ENCODE peak calls at places on chromosomes 16 and 17, in five cellular contexts. One of them, this sample, is unnamed.
A peak's percentile ranks its signal among the peaks of the same experiment; 100 is the strongest.

GRCh38 chr17:19322129-19322505 is 40.4 kb downstream of the B9D1 start:
- DNase-seq in A549: no peak
- DNase-seq in IMR-90: no peak
- DNase-seq in HepG2: no peak
- DNase-seq in GM12878: no peak
- DNase-seq in this sample: no peak

GRCh38 chr16:57386381-57386951 is 14.2 kb downstream of the CX3CL1 start:
- DNase-seq in A549: no peak
- DNase-seq in IMR-90: peak; percentile 38
- DNase-seq in HepG2: no peak
- DNase-seq in GM12878: no peak
- DNase-seq in this sample: no peak

GRCh38 chr17:65177901-65178300 is 40.7 kb downstream of the RGS9 start:
- DNase-seq in A549: no peak
- DNase-seq in IMR-90: peak; percentile 83
- DNase-seq in HepG2: no peak
- DNase-seq in GM12878: no peak
- DNase-seq in this sample: no peak

GRCh38 chr17:43579570-43580140 is 33.5 kb upstream of the ETV4 start:
- DNase-seq in A549: peak; percentile 43
- DNase-seq in IMR-90: peak; percentile 95
- DNase-seq in HepG2: peak; percentile 53
- DNase-seq in GM12878: no peak
- DNase-seq in this sample: no peak

GRCh38 chr17:49779730-49780220 is 8.7 kb upstream of the KAT7 start:
- DNase-seq in A549: peak; percentile 34
- DNase-seq in IMR-90: peak; percentile 84
- DNase-seq in HepG2: peak; percentile 56
- DNase-seq in GM12878: no peak
- DNase-seq in this sample: peak; percentile 35

GRCh38 chr17:82300707-82301270 is 16.6 kb downstream of the CD7 start:
- DNase-seq in A549: peak; percentile 84
- DNase-seq in IMR-90: peak; percentile 37
- DNase-seq in HepG2: no peak
- DNase-seq in GM12878: no peak
- DNase-seq in this sample: peak; percentile 53

GRCh38 chr17:797236-797635 is 15.1 kb downstream of the MRM3 start:
- DNase-seq in A549: no peak
- DNase-seq in IMR-90: no peak
- DNase-seq in HepG2: no peak
- DNase-seq in GM12878: no peak
- DNase-seq in this sample: no peak

GRCh38 chr17:80328620-80329380 is 68.1 kb downstream of the RNF213 start:
- DNase-seq in A549: no peak
- DNase-seq in IMR-90: no peak
- DNase-seq in HepG2: no peak
- DNase-seq in GM12878: no peak
- DNase-seq in this sample: no peak

GRCh38 chr17:48603959-48604769 is 622 bp downstream of the HOXB6 start:
- DNase-seq in A549: peak; percentile 96
- DNase-seq in IMR-90: no peak
- DNase-seq in HepG2: no peak
- DNase-seq in GM12878: no peak
- DNase-seq in this sample: peak; percentile 59

GRCh38 chr17:41810659-41811548 is 845 bp downstream of the P3H4 start:
- DNase-seq in A549: no peak
- DNase-seq in IMR-90: no peak
- DNase-seq in HepG2: no peak
- DNase-seq in GM12878: no peak
- DNase-seq in this sample: no peak

GRCh38 chr17:16939606-16940115 is 32.3 kb downstream of the TNFRSF13B start:
- DNase-seq in A549: no peak
- DNase-seq in IMR-90: no peak
- DNase-seq in HepG2: no peak
- DNase-seq in GM12878: no peak
- DNase-seq in this sample: no peak

GRCh38 chr16:23518435-23518891 is 8.2 kb upstream of the GGA2 start:
- DNase-seq in A549: no peak
- DNase-seq in IMR-90: peak; percentile 32
- DNase-seq in HepG2: no peak
- DNase-seq in GM12878: no peak
- DNase-seq in this sample: peak; percentile 51

GRCh38 chr17:45273551-45273957 is 11.7 kb upstream of the SPATA32 start:
- DNase-seq in A549: no peak
- DNase-seq in IMR-90: no peak
- DNase-seq in HepG2: no peak
- DNase-seq in GM12878: no peak
- DNase-seq in this sample: no peak

GRCh38 chr16:16905850-16906249 is 526.9 kb downstream of the NPIPA7 start:
- DNase-seq in A549: no peak
- DNase-seq in IMR-90: no peak
- DNase-seq in HepG2: no peak
- DNase-seq in GM12878: no peak
- DNase-seq in this sample: peak; percentile 50

GRCh38 chr17:75762513-75763268 is 2.3 kb downstream of the GALK1 start:
- DNase-seq in A549: no peak
- DNase-seq in IMR-90: no peak
- DNase-seq in HepG2: no peak
- DNase-seq in GM12878: no peak
- DNase-seq in this sample: no peak

DNA sequence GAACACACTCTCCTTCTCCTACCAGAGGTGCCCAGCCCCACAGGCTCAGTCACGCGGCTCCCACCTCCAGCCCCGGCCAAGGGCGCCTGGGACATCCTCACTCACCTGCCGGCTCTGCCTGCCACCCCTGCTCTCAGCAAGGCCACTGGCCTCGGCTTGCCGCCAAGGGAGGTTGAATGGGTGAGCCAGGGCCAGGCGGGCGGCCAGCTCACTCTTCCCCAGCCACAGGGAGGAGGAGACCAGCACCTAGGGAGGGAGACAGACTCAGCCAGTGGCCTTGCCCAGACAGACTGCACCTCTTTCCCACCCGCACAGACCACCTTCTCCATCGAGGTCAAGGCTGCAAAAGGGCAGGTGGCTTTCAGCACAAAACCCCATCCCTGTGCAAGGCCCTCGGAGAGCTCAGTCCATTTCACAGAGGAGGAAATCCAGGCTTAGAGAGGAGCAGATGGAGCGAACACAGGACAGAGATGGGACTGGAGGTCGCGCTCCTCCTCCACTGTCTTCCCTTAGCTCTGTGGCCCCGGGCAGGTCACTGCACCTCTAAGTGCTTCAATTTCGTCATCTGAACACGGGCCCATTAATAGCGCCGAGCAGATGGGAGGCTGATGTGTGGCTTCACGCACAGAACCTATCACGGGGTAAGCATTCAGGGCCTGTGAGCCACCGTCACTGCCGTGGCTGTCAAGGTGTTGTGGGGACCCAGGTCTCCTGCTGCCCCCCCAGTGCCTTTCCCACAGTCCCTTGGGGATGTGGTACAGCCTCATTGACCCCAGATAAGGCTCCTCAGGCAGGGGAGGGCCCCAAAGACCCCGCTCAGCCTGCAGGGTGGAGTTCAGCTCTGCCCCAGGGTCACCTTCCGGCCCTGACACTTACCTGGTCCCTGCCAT is 56.1 kb downstream of the RMI2 start:
- DNase-seq in A549: no peak
- DNase-seq in IMR-90: no peak
- DNase-seq in HepG2: no peak
- DNase-seq in GM12878: no peak
- DNase-seq in this sample: no peak
- TF ChIP-seq BHLHE40 in A549: no peak
- TF ChIP-seq BHLHE40 in IMR-90: no peak
- TF ChIP-seq BHLHE40 in HepG2: peak; percentile 20
- TF ChIP-seq BHLHE40 in GM12878: no peak
- TF ChIP-seq BHLHE40 in this sample: no peak

GRCh38 chr17:6938637-6939036 is 57.2 kb upstream of the ALOX12 start:
- DNase-seq in A549: no peak
- DNase-seq in IMR-90: no peak
- DNase-seq in HepG2: no peak
- DNase-seq in GM12878: peak; percentile 8
- DNase-seq in this sample: no peak
- H3K27ac ChIP-seq in A549: no peak overlapping the region
- H3K27ac ChIP-seq in IMR-90: no peak overlapping the region
- H3K27ac ChIP-seq in HepG2: no peak overlapping the region
- H3K27ac ChIP-seq in GM12878: no peak overlapping the region
- H3K27ac ChIP-seq in this sample: no peak overlapping the region

GRCh38 chr17:40432864-40433528 is 10.3 kb upstream of the IGFBP4 start:
- DNase-seq in A549: no peak
- DNase-seq in IMR-90: peak; percentile 77
- DNase-seq in HepG2: no peak
- DNase-seq in GM12878: no peak
- DNase-seq in this sample: no peak
- TF ChIP-seq BHLHE40 in A549: no peak
- TF ChIP-seq BHLHE40 in IMR-90: no peak
- TF ChIP-seq BHLHE40 in HepG2: no peak
- TF ChIP-seq BHLHE40 in GM12878: no peak
- TF ChIP-seq BHLHE40 in this sample: no peak

GRCh38 chr16:70594569-70594968 is 51.8 kb upstream of the IL34 start:
- DNase-seq in A549: no peak
- DNase-seq in IMR-90: no peak
- DNase-seq in HepG2: no peak
- DNase-seq in GM12878: no peak
- DNase-seq in this sample: no peak
- H3K27ac ChIP-seq in A549: no peak overlapping the region
- H3K27ac ChIP-seq in IMR-90: no peak overlapping the region
- H3K27ac ChIP-seq in HepG2: no peak overlapping the region
- H3K27ac ChIP-seq in GM12878: no peak overlapping the region
- H3K27ac ChIP-seq in this sample: no peak overlapping the region

DNA sequence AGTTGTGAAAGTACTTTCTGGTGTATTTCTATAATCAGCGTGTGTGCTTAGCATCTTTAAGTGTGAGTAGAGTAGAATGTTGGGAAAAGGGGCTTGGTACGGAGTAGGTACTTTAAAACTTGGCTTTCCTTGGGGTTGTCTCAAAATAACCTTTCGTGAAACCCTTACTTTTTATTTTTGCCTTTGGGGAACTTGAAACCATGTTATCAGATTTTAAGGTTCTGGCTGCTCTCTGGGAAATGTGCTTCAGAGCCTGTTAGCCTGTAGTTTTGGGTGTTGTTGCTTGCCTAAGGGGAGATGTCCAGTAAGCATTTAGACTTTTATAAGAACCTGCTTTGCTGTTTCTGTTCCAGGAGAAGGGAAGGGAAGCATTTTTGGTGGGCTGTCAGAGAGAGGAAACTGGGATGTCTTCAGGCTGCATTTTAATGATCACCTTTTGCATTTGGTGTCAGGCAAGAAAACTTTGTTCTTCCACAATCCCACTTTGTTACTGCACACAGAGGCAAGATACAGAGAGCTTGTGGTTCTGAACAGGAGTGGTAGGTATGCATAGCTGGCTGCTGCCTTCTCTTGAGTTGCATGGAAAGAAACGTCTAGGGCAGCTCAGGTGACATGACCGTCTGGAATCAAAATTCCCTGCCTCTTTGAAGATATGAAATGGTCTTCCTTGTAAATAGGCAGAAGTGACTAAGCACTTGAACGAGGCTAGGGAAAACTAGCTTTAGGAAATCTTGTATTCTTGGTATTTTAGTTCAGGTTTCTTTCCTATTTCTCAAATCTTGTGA is 1.6 kb downstream of the RABEP1 start:
- DNase-seq in A549: no peak
- DNase-seq in IMR-90: peak; percentile 19
- DNase-seq in HepG2: no peak
- DNase-seq in GM12878: no peak
- DNase-seq in this sample: no peak
- TF ChIP-seq BHLHE40 in A549: no peak
- TF ChIP-seq BHLHE40 in IMR-90: no peak
- TF ChIP-seq BHLHE40 in HepG2: no peak
- TF ChIP-seq BHLHE40 in GM12878: no peak
- TF ChIP-seq BHLHE40 in this sample: no peak

DNA sequence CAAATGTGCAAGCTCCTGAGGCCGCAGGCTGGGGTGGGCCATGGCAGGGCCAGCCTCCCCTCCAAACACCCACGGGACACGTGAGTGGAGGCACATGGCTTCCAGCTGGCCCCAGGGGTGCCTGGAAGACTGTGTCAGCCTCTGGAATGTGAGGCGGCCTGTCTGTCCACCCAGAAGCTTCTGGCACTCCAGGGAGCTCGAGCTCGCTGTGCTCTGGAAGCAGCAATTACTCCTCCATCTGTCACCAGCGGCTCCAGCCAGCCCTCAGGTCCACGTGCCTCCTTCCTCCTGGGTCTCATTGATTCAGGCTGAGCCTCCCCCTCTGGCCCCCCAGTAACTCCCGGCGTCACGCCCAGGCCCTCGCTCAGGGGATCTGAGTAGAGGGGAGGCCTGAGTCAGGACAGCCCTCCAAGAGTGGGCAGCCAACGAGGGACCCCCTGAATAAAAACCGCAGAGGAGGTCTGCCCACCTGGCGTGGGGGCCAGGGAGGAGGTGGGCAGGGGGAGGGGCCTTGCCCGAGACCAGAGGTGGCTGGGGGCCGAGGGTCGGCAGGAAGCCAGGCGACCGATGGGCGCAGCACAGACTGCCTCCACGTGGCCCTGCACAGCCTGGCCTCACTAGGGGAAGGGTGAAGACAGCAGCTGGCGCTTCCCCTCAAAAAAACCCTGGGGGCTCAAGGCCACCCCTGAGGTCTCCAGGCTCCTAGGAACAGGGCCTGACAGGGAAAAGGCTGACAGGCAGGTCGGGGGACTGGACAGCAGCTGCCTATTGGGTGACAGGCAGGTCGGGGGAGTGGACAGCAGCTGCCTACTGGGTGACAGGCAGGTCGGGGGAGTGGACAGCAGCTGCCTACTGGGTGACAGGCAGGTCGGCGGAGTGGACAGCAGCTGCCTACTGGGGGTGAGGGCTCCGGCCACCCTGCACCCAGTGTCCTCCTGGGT is 11.9 kb downstream of the PIEZO1 start:
- DNase-seq in A549: no peak
- DNase-seq in IMR-90: peak; percentile 95
- DNase-seq in HepG2: no peak
- DNase-seq in GM12878: no peak
- DNase-seq in this sample: peak; percentile 84
- H3K27ac ChIP-seq in A549: no peak overlapping the region
- H3K27ac ChIP-seq in IMR-90: peak overlapping the region; percentile 81
- H3K27ac ChIP-seq in HepG2: no peak overlapping the region
- H3K27ac ChIP-seq in GM12878: no peak overlapping the region
- H3K27ac ChIP-seq in this sample: peak overlapping the region; percentile 87

DNA sequence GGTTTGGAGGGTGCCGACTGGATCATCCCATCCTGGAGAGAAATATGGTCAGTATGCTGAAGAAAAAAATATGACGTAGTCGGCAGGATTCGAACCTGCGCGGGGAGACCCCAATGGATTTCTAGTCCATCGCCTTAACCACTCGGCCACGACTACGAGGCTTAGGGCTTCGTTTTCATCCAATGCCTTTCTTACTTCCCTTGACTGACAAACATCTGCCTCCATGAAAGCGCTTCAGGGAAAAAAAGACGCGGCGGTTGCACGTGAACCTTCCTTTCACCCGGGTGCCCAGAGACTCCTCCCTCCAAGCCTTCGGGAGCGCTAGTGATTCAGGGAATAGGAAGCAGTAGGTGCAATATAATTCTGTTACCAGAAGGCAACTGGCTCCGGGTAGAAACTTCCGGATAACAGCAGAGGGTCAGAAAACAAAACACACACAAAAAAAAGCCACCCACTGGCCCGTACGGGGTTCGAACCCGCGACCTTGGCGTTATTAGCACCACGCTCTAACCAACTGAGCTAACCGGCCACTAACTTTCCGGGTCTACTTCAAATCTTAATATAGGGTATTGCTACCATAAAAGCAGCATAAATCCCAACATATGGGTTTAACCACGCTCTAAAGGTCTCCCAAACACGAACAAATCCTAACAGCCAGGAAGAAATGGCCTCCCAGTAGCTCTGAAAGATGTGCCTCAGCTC is 16.3 kb upstream of the AURKB start:
- DNase-seq in A549: peak; percentile 79
- DNase-seq in IMR-90: peak; percentile 91
- DNase-seq in HepG2: no peak
- DNase-seq in GM12878: peak; percentile 78
- DNase-seq in this sample: peak; percentile 62
- TF ChIP-seq BHLHE40 in A549: peak; percentile 83
- TF ChIP-seq BHLHE40 in IMR-90: peak; percentile 90
- TF ChIP-seq BHLHE40 in HepG2: no peak
- TF ChIP-seq BHLHE40 in GM12878: peak; percentile 89
- TF ChIP-seq BHLHE40 in this sample: peak; percentile 88

This sample was measured in K562.